ENCODE peak calls at places on chromosomes 5 and 9, in six cellular contexts. Y is NAMALWA, I is IMR-90, E is H4, W is NCI-H2029, J is C1 segment of cervical spinal cord. G is an unnamed sample.

GRCh38 chr9:70479880-70480291 is 65.4 kb upstream of the KLF9 start:
- DNase-seq in W (no peak), I (peak; percentile 79), J (no peak), Y (no peak), E (no peak), G (peak; percentile 75)

GRCh38 chr5:31809037-31809910 is 170.3 kb downstream of the PDZD2 start:
- DNase-seq in I (peak; percentile 70), E (peak; percentile 71), Y (peak; percentile 73), J (peak; percentile 47), W (no peak), G (peak; percentile 77)

GRCh38 chr9:105842023-105842644 is 147.8 kb downstream of the TMEM38B start:
- DNase-seq in E (peak; percentile 9), Y (peak; percentile 65), J (no peak), I (peak; percentile 47), W (peak; percentile 17), G (peak; percentile 33)

GRCh38 chr5:57749396-57749795 is 266.8 kb upstream of the ACTBL2 start:
- DNase-seq in E (no peak), W (no peak), I (peak; percentile 41), J (no peak), Y (no peak), G (peak; percentile 60)

GRCh38 chr5:159301351-159301911 is 28.9 kb downstream of the IL12B start:
- DNase-seq in W (no peak), J (no peak), Y (no peak), E (no peak), I (peak; percentile 24), G (peak; percentile 41)

GRCh38 chr5:124697912-124698690 is 48.3 kb downstream of the ZNF608 start:
- DNase-seq in E (peak; percentile 23), W (no peak), Y (no peak), J (no peak), I (peak; percentile 32), G (peak; percentile 41)

GRCh38 chr9:133726401-133727276 is 11.5 kb downstream of the SARDH start:
- DNase-seq in W (peak; percentile 66), J (no peak), E (peak; percentile 44), Y (peak; percentile 55), I (peak; percentile 50), G (peak; percentile 52)

GRCh38 chr5:158943569-158943968 is 156.1 kb downstream of the EBF1 start:
- DNase-seq in I (no peak), J (no peak), W (no peak), E (no peak), Y (no peak), G (no peak)

G was measured in EH.